ENCODE peak calls at places on chromosomes 6 and 20, in eight cellular contexts. E is NB4, M is cardiac fibroblast, R is aorta, V is endodermal cell, A is AG04449, W is AG10803, F is astrocyte of the spinal cord. S is an unnamed sample.

GRCh38 chr6:50272611-50273010 is 222.9 kb upstream of the DEFB112 start:
- DNase-seq in E (no peak), M (no peak), R (no peak), V (no peak), A (no peak), W (no peak), F (no peak), S (no peak)

GRCh38 chr6:132199343-132199742 is 201.9 kb downstream of the MOXD1 start:
- DNase-seq in E (no peak), M (peak), R (no peak), V (no peak), A (no peak), W (peak), F (peak), S (peak)

GRCh38 chr20:21490105-21490504 is 23.8 kb downstream of the NKX2-2 start:
- DNase-seq in E (no peak), M (no peak), R (no peak), V (no peak), A (no peak), W (peak), F (no peak), S (no peak)

GRCh38 chr6:168950500-168951223 is 303.0 kb downstream of the THBS2 start:
- DNase-seq in E (no peak), M (peak), R (no peak), V (no peak), A (no peak), W (peak), F (no peak), S (no peak)

GRCh38 chr6:144909753-144910280 is 624.7 kb downstream of the UTRN start:
- DNase-seq in E (no peak), M (peak), R (no peak), V (no peak), A (no peak), W (no peak), F (no peak), S (no peak)

GRCh38 chr6:138909511-138909910 is 78.5 kb downstream of the REPS1 start:
- DNase-seq in E (no peak), M (no peak), R (no peak), V (no peak), A (no peak), W (no peak), F (no peak), S (no peak)

GRCh38 chr20:62019144-62019805 is 46.4 kb downstream of the TAF4 start:
- DNase-seq in E (no peak), M (no peak), R (no peak), V (no peak), A (no peak), W (no peak), F (no peak), S (no peak)

GRCh38 chr20:45987108-45987780 is 15.2 kb upstream of the ZNF335 start:
- DNase-seq in E (peak), M (peak), R (peak), V (peak), A (no peak), W (peak), F (peak), S (no peak)

GRCh38 chr20:57514273-57514751 is 10.6 kb downstream of the CTCFL start:
- DNase-seq in E (peak), M (peak), R (peak), V (peak), A (peak), W (peak), F (peak), S (peak)

GRCh38 chr6:160974304-160974771 is 17.2 kb upstream of the MAP3K4 start:
- DNase-seq in E (no peak), M (peak), R (peak), V (no peak), A (peak), W (peak), F (peak), S (peak)

GRCh38 chr6:133062077-133062476 is 179.1 kb upstream of the EYA4 start:
- DNase-seq in E (no peak), M (peak), R (no peak), V (no peak), A (no peak), W (peak), F (peak), S (peak)

GRCh38 chr6:142878407-142878806 is 66.6 kb downstream of the HIVEP2 start:
- DNase-seq in E (no peak), M (no peak), R (no peak), V (no peak), A (no peak), W (peak), F (no peak), S (no peak)

GRCh38 chr6:84428300-84428907 is 201.0 kb upstream of the CEP162 start:
- DNase-seq in E (peak), M (peak), R (peak), V (peak), A (peak), W (peak), F (peak), S (no peak)

GRCh38 chr6:135814043-135814442 is 37.5 kb upstream of the PDE7B start:
- DNase-seq in E (no peak), M (no peak), R (no peak), V (no peak), A (no peak), W (no peak), F (no peak), S (no peak)

GRCh38 chr6:128519931-128520435 is 416 bp downstream of the PTPRK start:
- DNase-seq in E (no peak), M (peak), R (peak), V (peak), A (no peak), W (no peak), F (no peak), S (no peak)

GRCh38 chr6:143675327-143675900 is 2.4 kb upstream of the PHACTR2 start:
- DNase-seq in E (no peak), M (no peak), R (no peak), V (peak), A (no peak), W (no peak), F (no peak), S (no peak)

GRCh38 chr6:108804976-108805375 is 43.2 kb upstream of the ARMC2 start:
- DNase-seq in E (no peak), M (no peak), R (no peak), V (no peak), A (no peak), W (no peak), F (no peak), S (no peak)

GRCh38 chr20:31717478-31717946 is 5.2 kb downstream of the BCL2L1 start:
- DNase-seq in E (no peak), M (no peak), R (no peak), V (no peak), A (no peak), W (no peak), F (no peak), S (no peak)

GRCh38 chr6:89372506-89372901 is 20.0 kb upstream of the UBE2J1 start:
- DNase-seq in E (no peak), M (no peak), R (no peak), V (no peak), A (no peak), W (no peak), F (no peak), S (no peak)

GRCh38 chr6:138545621-138545980 is 46.3 kb upstream of the NHSL1 start:
- DNase-seq in E (no peak), M (peak), R (peak), V (peak), A (no peak), W (peak), F (peak), S (no peak)

GRCh38 chr6:5701086-5701661 is 305.6 kb downstream of the NRN1 start:
- DNase-seq in E (no peak), M (no peak), R (no peak), V (no peak), A (no peak), W (no peak), F (no peak), S (peak)

GRCh38 chr6:92979281-92979680 is 440.1 kb downstream of the EPHA7 start:
- DNase-seq in E (no peak), M (no peak), R (no peak), V (no peak), A (no peak), W (no peak), F (peak), S (no peak)

GRCh38 chr6:137094411-137095008 is 49.7 kb upstream of the IL20RA start:
- DNase-seq in E (peak), M (peak), R (peak), V (peak), A (peak), W (peak), F (peak), S (peak)

GRCh38 chr20:47465335-47466090 is 36.2 kb upstream of the NCOA3 start:
- DNase-seq in E (no peak), M (no peak), R (no peak), V (no peak), A (no peak), W (no peak), F (no peak), S (no peak)

GRCh38 chr6:109370336-109370735 is 11.9 kb downstream of the CD164 start:
- DNase-seq in E (no peak), M (no peak), R (no peak), V (no peak), A (no peak), W (peak), F (no peak), S (no peak)

GRCh38 chr6:50716887-50717509 is 3.7 kb downstream of the TFAP2D start:
- DNase-seq in E (no peak), M (peak), R (no peak), V (no peak), A (no peak), W (no peak), F (no peak), S (no peak)

GRCh38 chr20:10622657-10623418 is 51.0 kb downstream of the JAG1 start:
- DNase-seq in E (no peak), M (peak), R (peak), V (no peak), A (no peak), W (peak), F (peak), S (no peak)

GRCh38 chr6:144480518-144480917 is 195.4 kb downstream of the UTRN start:
- DNase-seq in E (no peak), M (peak), R (no peak), V (no peak), A (no peak), W (no peak), F (no peak), S (peak)

GRCh38 chr6:38495922-38496635 is 143.7 kb downstream of the BTBD9 start:
- DNase-seq in E (no peak), M (peak), R (no peak), V (no peak), A (no peak), W (no peak), F (no peak), S (no peak)

DNA sequence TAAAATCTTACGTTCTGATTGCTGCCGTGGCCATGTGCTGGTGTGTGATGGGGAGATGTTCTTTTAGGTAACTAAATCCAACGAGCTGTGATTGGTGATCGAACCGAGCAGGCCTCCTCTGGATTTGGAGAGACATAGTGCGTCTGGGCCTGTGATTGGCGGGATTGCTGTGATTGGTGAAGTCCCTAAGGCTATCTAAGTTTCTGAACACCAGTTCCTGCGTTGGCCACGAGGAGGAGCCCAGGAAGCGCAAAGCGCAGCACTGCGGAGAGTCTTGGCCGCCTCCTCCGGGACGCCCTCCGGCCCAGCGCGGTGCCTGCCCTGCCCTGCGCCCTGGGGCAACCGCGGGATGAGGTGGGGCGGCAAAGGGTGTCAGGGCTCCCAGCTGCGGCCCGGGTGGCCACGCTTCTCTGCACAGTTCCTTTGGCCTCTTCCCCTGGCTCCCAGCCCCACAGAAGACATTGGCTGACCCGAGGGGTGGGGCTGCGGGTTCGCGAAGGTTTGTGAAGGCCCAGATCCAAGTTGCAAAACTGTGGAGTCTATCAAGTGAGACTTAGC is 33.0 kb downstream of the HNF4A start:
- DNase-seq in E (peak), M (peak), R (peak), V (peak), A (peak), W (peak), F (peak), S (peak)
- H3K4me3 ChIP-seq in E (no peak), M (no peak), R (no peak), V (no peak), A (no peak), W (no peak), F (no peak), S (no peak)

GRCh38 chr6:77688641-77689040 is 35.8 kb downstream of the MEI4 start:
- DNase-seq in E (no peak), M (no peak), R (no peak), V (no peak), A (no peak), W (no peak), F (no peak), S (no peak)
- H3K4me3 ChIP-seq in E (no peak), M (no peak), R (no peak), V (no peak), A (no peak), W (no peak), F (no peak), S (no peak)

DNA sequence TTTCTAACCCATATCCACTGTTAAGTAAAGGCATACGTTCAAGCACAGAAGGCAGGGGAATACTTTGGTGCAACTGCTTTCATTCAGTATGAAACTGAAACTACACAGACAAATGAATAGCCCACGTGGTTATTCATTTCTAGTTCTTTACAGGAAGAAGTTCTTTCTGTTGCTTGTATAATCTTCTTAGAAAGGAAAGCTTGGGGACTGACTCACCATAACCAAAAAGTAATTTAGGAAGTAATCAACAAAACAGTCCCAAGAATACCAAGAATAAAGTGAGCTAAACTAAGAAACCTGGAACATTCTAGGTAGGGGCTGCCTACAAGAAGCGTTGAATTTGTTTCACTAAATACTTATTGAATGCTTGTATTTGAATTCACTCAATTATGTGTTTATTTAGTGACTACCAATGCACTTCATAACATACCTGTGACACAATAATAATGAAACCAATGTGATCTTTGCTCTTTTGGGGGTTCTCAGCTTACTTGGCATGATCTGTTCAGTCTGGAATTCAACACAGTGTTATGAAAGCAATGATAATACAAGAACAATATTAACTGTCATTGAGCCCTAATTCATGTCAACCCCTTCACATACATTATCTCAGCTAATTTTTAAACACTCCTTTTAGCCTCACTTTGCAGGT is 25.1 kb upstream of the KIAA0408 start:
- DNase-seq in E (peak), M (peak), R (no peak), V (no peak), A (no peak), W (peak), F (peak), S (peak)
- H3K4me3 ChIP-seq in E (peak), M (no peak), R (no peak), V (no peak), A (no peak), W (peak), F (no peak), S (peak)

GRCh38 chr6:9634776-9635175 is 780.1 kb downstream of the TFAP2A start:
- DNase-seq in E (no peak), M (no peak), R (no peak), V (no peak), A (no peak), W (no peak), F (no peak), S (no peak)

DNA sequence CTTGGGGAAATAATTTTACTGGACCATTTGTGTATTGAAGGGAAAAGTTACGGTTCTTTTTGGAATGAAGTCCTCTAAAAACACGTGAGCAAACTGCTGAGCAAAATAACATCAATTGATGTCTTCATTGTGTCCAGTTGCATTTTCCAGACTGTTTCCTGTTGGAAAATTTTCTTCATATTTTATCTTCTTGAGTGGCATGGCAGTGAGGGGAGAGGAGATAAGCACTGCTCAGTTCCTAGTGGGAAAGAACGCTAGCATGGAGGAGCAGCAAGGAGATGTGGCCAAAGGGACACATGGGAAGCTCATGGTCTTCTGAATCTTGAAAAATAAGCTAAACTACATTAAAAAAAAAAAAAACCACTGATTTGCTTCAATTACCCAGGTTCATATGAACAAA is 776.0 kb downstream of the TFAP2A start:
- DNase-seq in E (no peak), M (no peak), R (no peak), V (no peak), A (no peak), W (no peak), F (no peak), S (no peak)
- H3K4me3 ChIP-seq in E (no peak), M (no peak), R (no peak), V (no peak), A (no peak), W (no peak), F (no peak), S (no peak)

DNA sequence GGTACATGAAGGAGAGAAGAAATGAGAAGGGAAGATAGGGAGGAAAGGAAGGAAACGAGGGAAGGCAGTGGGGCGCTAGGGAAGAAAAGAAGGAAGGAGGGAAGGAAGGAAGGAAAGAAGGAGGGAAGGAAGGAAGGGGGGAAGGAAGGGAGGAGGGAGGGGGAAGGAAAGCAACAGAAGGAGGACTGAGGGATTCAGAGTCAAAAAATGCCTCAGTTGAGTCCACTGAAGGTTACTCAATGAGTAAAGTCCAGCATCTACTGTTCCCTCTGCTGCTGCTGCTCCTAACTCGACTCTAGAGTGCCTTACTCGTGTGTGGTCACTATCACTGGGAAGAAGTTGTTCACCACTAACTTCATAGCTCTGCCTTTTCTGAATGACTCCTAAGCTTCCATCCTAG is 33.8 kb downstream of the PHACTR1 start:
- DNase-seq in E (no peak), M (no peak), R (no peak), V (no peak), A (no peak), W (no peak), F (no peak), S (no peak)
- H3K4me3 ChIP-seq in E (no peak), M (no peak), R (no peak), V (peak), A (no peak), W (peak), F (no peak), S (no peak)

GRCh38 chr6:45479834-45480696 is 102.3 kb upstream of the SUPT3H start:
- DNase-seq in E (peak), M (peak), R (no peak), V (no peak), A (peak), W (peak), F (peak), S (peak)
- H3K4me3 ChIP-seq in E (no peak), M (no peak), R (no peak), V (no peak), A (no peak), W (peak), F (no peak), S (no peak)

GRCh38 chr20:48735112-48735511 is 92.7 kb downstream of the PREX1 start:
- DNase-seq in E (no peak), M (no peak), R (no peak), V (no peak), A (no peak), W (no peak), F (no peak), S (no peak)

GRCh38 chr20:48732081-48732829 is 95.5 kb downstream of the PREX1 start:
- DNase-seq in E (no peak), M (no peak), R (no peak), V (no peak), A (no peak), W (no peak), F (no peak), S (no peak)

GRCh38 chr20:48731581-48731980 is 96.2 kb downstream of the PREX1 start:
- DNase-seq in E (no peak), M (no peak), R (no peak), V (no peak), A (no peak), W (no peak), F (no peak), S (no peak)

GRCh38 chr20:48734104-48734749 is 93.6 kb downstream of the PREX1 start:
- DNase-seq in E (no peak), M (no peak), R (no peak), V (no peak), A (no peak), W (no peak), F (no peak), S (no peak)

DNA sequence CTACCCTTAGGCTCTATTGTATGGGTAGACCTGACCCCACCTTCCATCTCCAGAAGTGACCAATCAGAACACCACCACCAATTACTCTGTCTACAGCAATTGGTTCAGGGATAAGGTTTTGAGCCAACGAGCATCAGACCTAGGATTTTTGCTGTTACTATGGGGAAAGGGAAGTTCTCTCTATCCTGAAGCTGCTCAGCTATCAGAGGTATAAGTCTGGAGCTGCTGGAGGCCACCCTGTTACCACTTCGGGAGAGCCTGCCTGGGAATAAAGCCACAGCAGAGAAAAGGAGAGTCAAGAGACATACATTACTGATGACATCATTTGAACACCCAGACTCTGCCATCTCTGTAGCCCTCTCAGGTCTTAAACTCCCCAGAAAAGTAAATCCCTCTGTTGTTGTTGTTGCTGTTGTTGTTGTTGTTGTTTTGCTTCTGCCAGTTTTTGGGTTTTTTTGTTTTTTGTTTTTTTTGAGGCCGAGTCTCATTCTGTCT is 94.5 kb downstream of the PREX1 start:
- DNase-seq in E (peak), M (peak), R (no peak), V (no peak), A (peak), W (no peak), F (peak), S (no peak)
- H3K4me3 ChIP-seq in E (no peak), M (no peak), R (no peak), V (no peak), A (no peak), W (no peak), F (no peak), S (no peak)

GRCh38 chr20:1086273-1087213 is 31.9 kb upstream of the PSMF1 start:
- DNase-seq in E (no peak), M (no peak), R (no peak), V (no peak), A (no peak), W (no peak), F (no peak), S (no peak)
- H3K4me3 ChIP-seq in E (no peak), M (no peak), R (no peak), V (no peak), A (no peak), W (no peak), F (no peak), S (no peak)